ENCODE peak calls at places on chromosomes 2 and 18, in six cellular contexts. R, J, P, I, S and U are unnamed samples.

GRCh38 chr2:72932805-72933204 is 15.5 kb downstream of the EMX1 start:
- DNase-seq in R (no peak), J (no peak), P (no peak), I (no peak), S (no peak), U (no peak)

GRCh38 chr18:78021196-78021595 is 771.5 kb downstream of the GALR1 start:
- DNase-seq in R (no peak), J (no peak), P (no peak), I (no peak), S (no peak), U (no peak)

GRCh38 chr2:207487650-207488315 is 42.0 kb upstream of the CREB1 start:
- DNase-seq in R (peak), J (peak), P (no peak), I (peak), S (no peak), U (peak)

GRCh38 chr2:240069846-240070245 is 16.5 kb upstream of the OR6B3 start:
- DNase-seq in R (no peak), J (no peak), P (no peak), I (no peak), S (no peak), U (no peak)

GRCh38 chr18:51762373-51762772 is 564.9 kb upstream of the MEX3C start:
- DNase-seq in R (no peak), J (no peak), P (no peak), I (no peak), S (no peak), U (no peak)

GRCh38 chr2:28390857-28391563 is 1.6 kb upstream of the FOSL2 start:
- DNase-seq in R (no peak), J (peak), P (peak), I (no peak), S (peak), U (no peak)

GRCh38 chr18:54117853-54118773 is 106.4 kb downstream of the MBD2 start:
- DNase-seq in R (no peak), J (no peak), P (no peak), I (no peak), S (no peak), U (peak)

GRCh38 chr2:108323619-108324018 is 34.9 kb downstream of the SULT1C2 start:
- DNase-seq in R (peak), J (no peak), P (no peak), I (peak), S (no peak), U (peak)

GRCh38 chr18:29285471-29285870 is 1108.5 kb upstream of the CDH2 start:
- DNase-seq in R (peak), J (no peak), P (no peak), I (no peak), S (no peak), U (no peak)

GRCh38 chr2:174553811-174554493 is 43.7 kb downstream of the WIPF1 start:
- DNase-seq in R (no peak), J (no peak), P (peak), I (no peak), S (no peak), U (no peak)

GRCh38 chr2:208978966-208979365 is 444.9 kb upstream of the MAP2 start:
- DNase-seq in R (peak), J (no peak), P (no peak), I (no peak), S (no peak), U (no peak)

GRCh38 chr18:63956755-63957154 is 7.7 kb downstream of the HMSD start:
- DNase-seq in R (peak), J (no peak), P (no peak), I (no peak), S (no peak), U (no peak)

GRCh38 chr2:23988371-23988770 is 21.5 kb upstream of the MFSD2B start:
- DNase-seq in R (peak), J (peak), P (no peak), I (no peak), S (no peak), U (peak)

GRCh38 chr2:75998451-75998850 is 287.7 kb upstream of the GCFC2 start:
- DNase-seq in R (no peak), J (no peak), P (no peak), I (no peak), S (no peak), U (no peak)

GRCh38 chr2:232022733-232023132 is 61.2 kb downstream of the DIS3L2 start:
- DNase-seq in R (no peak), J (no peak), P (no peak), I (no peak), S (no peak), U (no peak)

GRCh38 chr2:41600460-41600859 is 447.4 kb upstream of the PKDCC start:
- DNase-seq in R (peak), J (no peak), P (no peak), I (no peak), S (no peak), U (peak)

GRCh38 chr2:200976710-200977109 is 13.2 kb upstream of the ORC2 start:
- DNase-seq in R (no peak), J (no peak), P (no peak), I (no peak), S (no peak), U (no peak)

GRCh38 chr2:6535572-6535971 is 330.1 kb downstream of the CMPK2 start:
- DNase-seq in R (no peak), J (no peak), P (no peak), I (no peak), S (no peak), U (no peak)

GRCh38 chr2:241804326-241805276 is 4.4 kb upstream of the NEU4 start:
- DNase-seq in R (no peak), J (peak), P (peak), I (no peak), S (peak), U (no peak)
- TF ChIP-seq CTCF in R (no peak), J (no peak), P (no peak), I (no peak), S (no peak), U (no peak)

GRCh38 chr18:46756172-46756558 is 688 bp downstream of the ST8SIA5 start:
- DNase-seq in R (no peak), J (no peak), P (no peak), I (no peak), S (no peak), U (no peak)

GRCh38 chr18:46755315-46756171 is 1.3 kb downstream of the ST8SIA5 start:
- DNase-seq in R (no peak), J (no peak), P (no peak), I (no peak), S (no peak), U (no peak)

GRCh38 chr18:46754188-46754587 is 2.7 kb downstream of the ST8SIA5 start:
- DNase-seq in R (no peak), J (no peak), P (no peak), I (no peak), S (no peak), U (no peak)

GRCh38 chr18:46754661-46755292 is 2.1 kb downstream of the ST8SIA5 start:
- DNase-seq in R (no peak), J (no peak), P (no peak), I (no peak), S (no peak), U (no peak)

DNA sequence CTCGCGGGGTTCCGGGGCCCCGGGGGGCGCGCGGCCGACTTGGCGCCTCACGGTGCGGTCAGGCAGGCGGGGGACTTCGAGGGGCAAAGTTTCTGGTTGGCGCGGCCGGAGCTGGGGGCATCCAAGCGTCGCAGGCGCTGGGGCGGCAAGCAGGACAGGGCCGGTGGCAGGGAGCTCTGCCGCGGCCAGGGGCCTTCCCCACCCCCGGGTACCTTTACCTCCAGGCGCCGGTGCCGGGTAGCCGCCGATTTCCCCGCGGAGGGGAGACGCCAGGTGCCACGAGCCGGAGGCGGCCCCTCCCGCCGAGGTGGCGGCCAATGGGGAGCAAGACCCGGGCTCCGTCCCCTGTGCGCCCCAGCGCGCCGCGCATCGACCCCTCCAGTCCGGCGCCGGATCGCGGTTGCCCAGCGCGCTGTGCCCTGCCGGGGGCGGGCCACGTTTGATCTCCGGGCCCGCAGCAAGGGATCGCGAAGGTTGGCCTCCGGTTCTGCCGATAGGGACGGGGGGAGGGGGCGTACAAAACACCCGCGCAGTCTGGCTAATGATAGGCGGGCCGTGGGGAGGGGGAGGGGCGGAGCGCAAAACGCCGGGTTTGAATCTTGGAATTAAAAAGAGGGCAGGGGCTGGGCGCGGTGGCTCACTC is at the start of gene ST8SIA5:
- DNase-seq in R (no peak), J (no peak), P (no peak), I (no peak), S (no peak), U (no peak)
- H3K4me3 ChIP-seq in R (peak), J (peak), P (no peak), I (peak), S (peak), U (peak)

GRCh38 chr2:46801731-46802664 is 113.6 kb downstream of the MCFD2 start:
- DNase-seq in R (peak), J (no peak), P (peak), I (peak), S (no peak), U (no peak)

GRCh38 chr2:46804794-46805193 is 110.8 kb downstream of the MCFD2 start:
- DNase-seq in R (peak), J (no peak), P (no peak), I (peak), S (no peak), U (peak)

GRCh38 chr2:46803551-46803885 is 112.1 kb downstream of the MCFD2 start:
- DNase-seq in R (no peak), J (no peak), P (peak), I (no peak), S (no peak), U (no peak)

GRCh38 chr2:46803911-46804670 is 111.5 kb downstream of the MCFD2 start:
- DNase-seq in R (peak), J (peak), P (peak), I (peak), S (no peak), U (peak)

GRCh38 chr2:46802665-46803550 is 112.7 kb downstream of the MCFD2 start:
- DNase-seq in R (no peak), J (no peak), P (peak), I (no peak), S (no peak), U (no peak)
- TF ChIP-seq CTCF in R (no peak), J (no peak), P (no peak), I (no peak), S (no peak), U (no peak)

DNA sequence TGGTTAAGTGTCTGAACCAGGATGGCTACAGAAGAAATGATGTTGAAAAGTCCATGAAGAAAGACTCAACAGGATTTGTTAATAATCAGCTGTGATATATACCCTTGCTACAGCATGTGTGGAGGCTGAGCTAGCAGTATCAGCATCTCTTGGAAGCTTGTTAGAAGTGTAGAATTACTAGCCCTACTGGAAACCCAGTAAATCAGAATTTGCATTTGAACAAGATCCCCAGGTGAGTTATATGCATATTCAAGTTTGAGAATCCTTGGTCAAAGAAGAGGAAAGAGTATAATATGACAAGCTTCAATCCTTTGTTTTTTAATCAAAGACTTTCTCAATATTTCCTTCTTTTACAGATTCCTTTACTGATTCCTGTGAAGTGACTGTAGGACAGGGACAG is 109.0 kb upstream of the KCNJ3 start:
- DNase-seq in R (no peak), J (no peak), P (no peak), I (no peak), S (no peak), U (no peak)
- H3K4me3 ChIP-seq in R (no peak), J (no peak), P (no peak), I (no peak), S (no peak), U (no peak)

GRCh38 chr2:30334738-30335426 is 103.5 kb downstream of the LBH start:
- DNase-seq in R (no peak), J (peak), P (peak), I (no peak), S (no peak), U (no peak)
- TF ChIP-seq CTCF in R (no peak), J (peak), P (peak), I (no peak), S (no peak), U (no peak)